ENCODE peak calls at places on chromosomes 1 and 21, in four cellular contexts. D is foreskin keratinocyte, Q is suprapubic skin, S is NCI-H1417 treated with DMSO at 0.1 percent for 48 hours. R is an unnamed sample.

GRCh38 chr1:91783423-91784162 is 102.4 kb downstream of the TGFBR3 start:
- DNase-seq in D (no peak), S (no peak), Q (no peak), R (no peak)

GRCh38 chr1:220696863-220697231 is 6.7 kb downstream of the C1orf115 start:
- DNase-seq in S (no peak), D (no peak), Q (no peak), R (no peak)

GRCh38 chr21:27192286-27192685 is 225.4 kb upstream of the ADAMTS5 start:
- DNase-seq in D (no peak), Q (no peak), S (no peak), R (no peak)

GRCh38 chr1:57532299-57532698 is 108.4 kb upstream of the DAB1 start:
- DNase-seq in Q (no peak), D (no peak), S (no peak), R (no peak)

GRCh38 chr1:50176563-50176885 is 67.8 kb downstream of the ELAVL4 start:
- DNase-seq in Q (no peak), D (no peak), S (no peak), R (no peak)

GRCh38 chr1:54806931-54807611 is 5.9 kb upstream of the TTC22 start:
- DNase-seq in Q (peak; percentile 49), D (no peak), S (no peak), R (no peak)

GRCh38 chr1:168623003-168623828 is 46.8 kb downstream of the XCL1 start:
- DNase-seq in S (no peak), Q (no peak), D (peak; percentile 60), R (no peak)

GRCh38 chr1:169509354-169509753 is 23.6 kb upstream of the SLC19A2 start:
- DNase-seq in S (peak; percentile 63), Q (no peak), D (no peak), R (no peak)

GRCh38 chr1:107782192-107782845 is 182.7 kb downstream of the VAV3 start:
- DNase-seq in Q (no peak), S (no peak), D (peak; percentile 29), R (peak; percentile 86)

GRCh38 chr1:230174765-230175747 is 108.0 kb downstream of the GALNT2 start:
- DNase-seq in D (no peak), Q (no peak), S (no peak), R (no peak)

GRCh38 chr1:36367067-36367466 is 18.7 kb downstream of the STK40 start:
- DNase-seq in Q (no peak), D (no peak), S (no peak), R (no peak)

GRCh38 chr1:204104331-204105222 is 31.7 kb downstream of the SOX13 start:
- DNase-seq in D (peak; percentile 42), Q (no peak), S (no peak), R (no peak)

GRCh38 chr1:171881466-171881865 is 40.2 kb downstream of the DNM3 start:
- DNase-seq in D (no peak), S (no peak), Q (no peak), R (no peak)

GRCh38 chr1:38444311-38444710 is 397.7 kb upstream of the POU3F1 start:
- DNase-seq in S (no peak), D (peak; percentile 79), Q (no peak), R (no peak)

GRCh38 chr1:38083541-38083940 is 36.9 kb upstream of the POU3F1 start:
- DNase-seq in S (peak; percentile 67), Q (no peak), D (no peak), R (no peak)

GRCh38 chr1:48493970-48494769 is 22.2 kb upstream of the SPATA6 start:
- DNase-seq in D (peak; percentile 85), Q (no peak), S (no peak), R (no peak)

GRCh38 chr21:25565272-25566199 is 41.7 kb downstream of the MRPL39 start:
- DNase-seq in D (no peak), Q (no peak), S (no peak), R (no peak)

GRCh38 chr1:173392895-173393654 is 84.1 kb upstream of the PRDX6 start:
- DNase-seq in D (peak; percentile 79), Q (no peak), S (no peak), R (no peak)

GRCh38 chr1:170530972-170531757 is 801 bp upstream of the GORAB start:
- DNase-seq in D (no peak), Q (peak; percentile 61), S (no peak), R (no peak)

GRCh38 chr1:204383163-204383904 is 23.6 kb upstream of the PLEKHA6 start:
- DNase-seq in D (no peak), Q (no peak), S (no peak), R (no peak)

GRCh38 chr1:178679237-178679636 is 45.8 kb upstream of the RALGPS2 start:
- DNase-seq in S (no peak), D (no peak), Q (no peak), R (no peak)

GRCh38 chr1:172657586-172657985 is 1.3 kb upstream of the FASLG start:
- DNase-seq in D (no peak), S (no peak), Q (no peak), R (no peak)

GRCh38 chr1:94463765-94464330 is 45.7 kb downstream of the ABCD3 start:
- DNase-seq in Q (no peak), D (peak; percentile 31), S (no peak), R (peak; percentile 79)

GRCh38 chr1:33327587-33328325 is 6.9 kb upstream of the A3GALT2 start:
- DNase-seq in D (peak; percentile 98), Q (peak; percentile 65), S (no peak), R (no peak)

GRCh38 chr1:101302831-101303511 is 66.2 kb downstream of the S1PR1 start:
- DNase-seq in D (no peak), Q (no peak), S (no peak), R (no peak)

GRCh38 chr1:59804301-59804700 is 10.4 kb upstream of the HOOK1 start:
- DNase-seq in Q (no peak), S (no peak), D (no peak), R (no peak)

GRCh38 chr1:167294528-167294927 is 73.8 kb downstream of the POU2F1 start:
- DNase-seq in D (peak; percentile 9), S (no peak), Q (no peak), R (peak; percentile 60)

GRCh38 chr1:199353906-199354305 is 673.6 kb upstream of the NR5A2 start:
- DNase-seq in Q (no peak), S (no peak), D (no peak), R (no peak)

GRCh38 chr1:240768979-240769378 is 157.0 kb upstream of the GREM2 start:
- DNase-seq in D (no peak), Q (no peak), S (no peak), R (no peak)

GRCh38 chr1:186930248-186930647 is 101.5 kb downstream of the PLA2G4A start:
- DNase-seq in Q (no peak), S (no peak), D (no peak), R (no peak)

GRCh38 chr1:113042336-113043143 is 30.5 kb upstream of the LRIG2 start:
- DNase-seq in D (peak; percentile 86), Q (peak; percentile 74), S (no peak), R (peak; percentile 83)

GRCh38 chr21:46081022-46081861 is 16.7 kb upstream of the COL6A2 start:
- DNase-seq in D (no peak), S (no peak), Q (no peak), R (no peak)

GRCh38 chr1:240854367-240854766 is 242.4 kb upstream of the GREM2 start:
- DNase-seq in Q (no peak), S (no peak), D (no peak), R (no peak)

GRCh38 chr1:235648407-235648907 is 1.1 kb downstream of the GNG4 start:
- DNase-seq in Q (no peak), D (no peak), S (peak; percentile 23), R (no peak)

GRCh38 chr1:37922767-37923550 is 23.9 kb downstream of the INPP5B start:
- DNase-seq in Q (no peak), S (no peak), D (no peak), R (peak; percentile 82)

GRCh38 chr1:210416049-210416448 is 87.3 kb downstream of the HHAT start:
- DNase-seq in Q (no peak), S (no peak), D (no peak), R (no peak)

GRCh38 chr21:31909153-31909771 is 36.4 kb downstream of the HUNK start:
- DNase-seq in D (peak; percentile 1), Q (no peak), S (no peak), R (no peak)

GRCh38 chr1:25343872-25344271 is 5.7 kb downstream of the TMEM50A start:
- DNase-seq in D (peak; percentile 83), Q (no peak), S (no peak), R (no peak)

R was measured in Karpas-422.